ENCODE peak calls at places on chromosomes 12 and 14, in nine cellular contexts. H is H7, K is choroid plexus epithelial cell, B is Calu3, O is T follicular helper cell, C is EH, G is NCI-H2171, I is NCI-H460, U is T1000. Q is an unnamed sample.

GRCh38 chr14:60021619-60022018 is 70.1 kb upstream of the PCNX4 start:
- DNase-seq in K (no peak), I (no peak), B (no peak), U (no peak), C (no peak), G (no peak), H (no peak), O (no peak), Q (no peak)

GRCh38 chr14:58746701-58747100 is 108.9 kb downstream of the DACT1 start:
- DNase-seq in G (no peak), C (no peak), I (no peak), U (no peak), K (no peak), B (no peak), H (no peak), O (no peak), Q (no peak)

GRCh38 chr12:754871-755562 is 2.6 kb downstream of the WNK1 start:
- DNase-seq in I (peak), C (peak), U (no peak), O (no peak), G (peak), H (peak), K (peak), B (no peak), Q (no peak)

GRCh38 chr12:114238808-114239207 is 167.1 kb downstream of the TBX5 start:
- DNase-seq in H (no peak), C (peak), K (peak), G (no peak), U (no peak), O (no peak), I (no peak), B (no peak), Q (no peak)

GRCh38 chr12:11814362-11814761 is 164.9 kb downstream of the ETV6 start:
- DNase-seq in B (peak), H (no peak), C (peak), U (no peak), I (no peak), K (peak), G (no peak), O (no peak), Q (no peak)

GRCh38 chr12:120504587-120504986 is 8.7 kb downstream of the DYNLL1 start:
- DNase-seq in K (no peak), I (no peak), C (no peak), O (no peak), H (peak), U (no peak), G (no peak), B (no peak), Q (no peak)

GRCh38 chr12:128727461-128727860 is 96.3 kb downstream of the SLC15A4 start:
- DNase-seq in O (no peak), K (peak), U (no peak), C (no peak), B (peak), G (no peak), H (no peak), I (no peak), Q (no peak)

GRCh38 chr12:13222076-13222475 is 25.6 kb downstream of the EMP1 start:
- DNase-seq in U (no peak), K (no peak), C (no peak), O (no peak), G (no peak), H (no peak), I (no peak), B (peak), Q (no peak)

GRCh38 chr12:117805865-117806264 is 162.9 kb downstream of the KSR2 start:
- DNase-seq in H (no peak), O (no peak), U (no peak), G (no peak), B (no peak), K (no peak), C (peak), I (no peak), Q (no peak)

GRCh38 chr14:98906123-98906995 is 365.6 kb downstream of the BCL11B start:
- DNase-seq in K (no peak), G (no peak), O (no peak), H (peak), U (peak), I (no peak), B (peak), C (no peak), Q (no peak)

GRCh38 chr12:130669797-130670196 is 46.3 kb downstream of the RIMBP2 start:
- DNase-seq in I (no peak), H (no peak), C (no peak), K (no peak), B (no peak), G (no peak), O (no peak), U (no peak), Q (no peak)

GRCh38 chr12:72574138-72574537 is 302.0 kb downstream of the TRHDE start:
- DNase-seq in B (no peak), K (no peak), U (no peak), G (no peak), O (no peak), I (no peak), C (no peak), H (no peak), Q (no peak)

GRCh38 chr14:26123459-26123858 is 474.4 kb downstream of the NOVA1 start:
- DNase-seq in O (no peak), H (no peak), U (no peak), I (no peak), G (no peak), C (no peak), B (no peak), K (no peak), Q (no peak)

GRCh38 chr14:104593710-104594121 is 10.9 kb downstream of the TMEM179 start:
- DNase-seq in B (no peak), K (no peak), U (no peak), H (no peak), C (no peak), O (no peak), I (no peak), G (no peak), Q (no peak)

GRCh38 chr14:104316121-104316722 is 177.8 kb downstream of the KIF26A start:
- DNase-seq in G (no peak), I (no peak), U (no peak), B (no peak), K (no peak), H (peak), C (no peak), O (no peak), Q (no peak)

GRCh38 chr12:92076106-92076505 is 69.5 kb downstream of the BTG1 start:
- DNase-seq in H (no peak), C (peak), I (no peak), U (no peak), O (no peak), G (no peak), K (no peak), B (no peak), Q (no peak)

GRCh38 chr14:101167428-101167827 is 263.9 kb upstream of the RTL1 start:
- DNase-seq in H (no peak), G (no peak), O (no peak), B (no peak), K (no peak), U (no peak), C (no peak), I (no peak), Q (no peak)

GRCh38 chr14:87108726-87109125 is 884.3 kb downstream of the GALC start:
- DNase-seq in G (no peak), U (no peak), H (no peak), O (no peak), K (peak), C (peak), I (no peak), B (no peak), Q (no peak)

GRCh38 chr14:73472182-73473114 is 14.1 kb upstream of the NUMB start:
- DNase-seq in G (peak), C (peak), U (no peak), K (peak), O (no peak), B (peak), I (peak), H (peak), Q (no peak)

GRCh38 chr12:67981236-67982164 is 7.7 kb upstream of the IFNG-AS1 start:
- DNase-seq in G (peak), U (peak), B (no peak), K (peak), O (no peak), H (no peak), C (peak), I (no peak), Q (no peak)

GRCh38 chr12:67623259-67623658 is 25.3 kb upstream of the DYRK2 start:
- DNase-seq in I (no peak), G (peak), B (no peak), K (no peak), O (no peak), U (no peak), C (no peak), H (no peak), Q (no peak)

GRCh38 chr12:45575823-45576448 is 153.6 kb upstream of the ARID2 start:
- DNase-seq in U (no peak), K (no peak), B (no peak), G (no peak), I (no peak), O (no peak), C (no peak), H (no peak), Q (no peak)

GRCh38 chr12:107670999-107671643 is 14.5 kb upstream of the PWP1 start:
- DNase-seq in B (peak), G (no peak), H (peak), I (no peak), K (peak), U (no peak), C (peak), O (no peak), Q (peak)

GRCh38 chr14:73739174-73739898 is 25.2 kb upstream of the PNMA1 start:
- DNase-seq in O (no peak), G (no peak), K (no peak), U (no peak), I (no peak), H (no peak), B (no peak), C (no peak), Q (no peak)

GRCh38 chr14:105252552-105253328 is 4.4 kb downstream of the BTBD6 start:
- DNase-seq in K (no peak), B (no peak), G (no peak), I (no peak), C (no peak), H (no peak), U (no peak), O (no peak), Q (no peak)

GRCh38 chr12:131134523-131135310 is 181.0 kb downstream of the ADGRD1 start:
- DNase-seq in C (no peak), G (no peak), B (no peak), H (no peak), U (no peak), I (no peak), O (no peak), K (no peak), Q (no peak)

GRCh38 chr12:10098762-10099161 is at the start of gene CLEC1A:
- DNase-seq in O (no peak), G (no peak), I (no peak), B (no peak), H (peak), U (no peak), C (peak), K (peak), Q (no peak)

GRCh38 chr14:70086685-70087379 is 101.9 kb downstream of the SLC8A3 start:
- DNase-seq in C (peak), G (no peak), K (peak), B (peak), O (no peak), I (peak), U (no peak), H (no peak), Q (no peak)

GRCh38 chr14:57086271-57087162 is 182.2 kb downstream of the EXOC5 start:
- DNase-seq in O (no peak), C (no peak), B (no peak), U (no peak), I (no peak), G (no peak), K (no peak), H (no peak), Q (no peak)

GRCh38 chr14:21069388-21070082 is 569 bp upstream of the ARHGEF40 start:
- DNase-seq in K (peak), B (no peak), H (peak), O (no peak), I (no peak), G (peak), U (peak), C (peak), Q (no peak)

GRCh38 chr14:75402867-75403413 is 24.9 kb upstream of the JDP2 start:
- DNase-seq in B (no peak), I (no peak), K (no peak), U (no peak), O (no peak), C (no peak), G (no peak), H (peak), Q (no peak)

GRCh38 chr14:24952851-24953666 is 96.9 kb downstream of the STXBP6 start:
- DNase-seq in I (no peak), K (no peak), H (no peak), C (no peak), G (no peak), U (no peak), O (no peak), B (peak), Q (no peak)

GRCh38 chr12:130500835-130501330 is 163.2 kb downstream of the PIWIL1 start:
- DNase-seq in H (no peak), B (no peak), C (no peak), O (no peak), G (no peak), U (no peak), I (no peak), K (no peak), Q (no peak)

GRCh38 chr14:22506778-22507351 is 82.2 kb downstream of the DAD1 start:
- DNase-seq in U (no peak), H (no peak), G (no peak), K (no peak), C (no peak), I (no peak), O (no peak), B (no peak), Q (no peak)

GRCh38 chr12:68425998-68426397 is 93.8 kb upstream of the MDM1 start:
- DNase-seq in G (no peak), C (peak), K (peak), I (no peak), H (no peak), B (no peak), U (no peak), O (no peak), Q (no peak)

GRCh38 chr14:81436296-81437138 is 36.4 kb upstream of the STON2 start:
- DNase-seq in C (peak), G (peak), O (peak), H (peak), U (peak), I (peak), K (peak), B (peak), Q (peak)

GRCh38 chr12:46944771-46945170 is 119.0 kb upstream of the SLC38A4 start:
- DNase-seq in G (no peak), U (peak), K (no peak), H (no peak), C (peak), O (no peak), B (no peak), I (no peak), Q (no peak)

GRCh38 chr12:95611676-95612309 is 60.5 kb upstream of the USP44 start:
- DNase-seq in C (no peak), I (no peak), B (peak), G (no peak), O (no peak), U (no peak), K (no peak), H (peak), Q (no peak)

Q was measured in activated naive CD8-positive, alpha-beta T cell treated with anti-CD3 and anti-CD28 coated beads for 36 hours.